ENCODE peak calls at places on chromosomes 6 and 20, in ten cellular contexts. P, M, F, N, C, B, G, L, U and A are unnamed samples. For H3K4me1, the result is how much of the 10 kb centered on the place peaks cover.

GRCh38 chr6:39812853-39813533 is 20.8 kb downstream of the DAAM2 start:
- DNase-seq in N (no peak), B (no peak), U (no peak), M (no peak), F (no peak), L (peak), P (no peak), C (peak), G (no peak), A (no peak)

GRCh38 chr6:106735136-106735535 is 105.8 kb downstream of the QRSL1 start:
- DNase-seq in M (no peak), L (no peak), G (no peak), N (no peak), C (no peak), F (no peak), U (no peak), B (no peak), P (no peak), A (no peak)

GRCh38 chr20:48294196-48294595 is 508.9 kb upstream of the SULF2 start:
- DNase-seq in M (no peak), B (no peak), U (no peak), F (no peak), C (peak), P (no peak), L (no peak), G (no peak), N (no peak), A (no peak)

GRCh38 chr20:61730631-61731362 is 334.9 kb downstream of the TAF4 start:
- DNase-seq in L (no peak), C (no peak), N (no peak), U (no peak), B (no peak), G (no peak), F (no peak), P (no peak), M (peak), A (no peak)

GRCh38 chr6:9732056-9732455 is 682.8 kb downstream of the TFAP2A start:
- DNase-seq in F (no peak), P (no peak), M (no peak), U (no peak), B (no peak), G (no peak), N (no peak), L (no peak), C (no peak), A (no peak)

GRCh38 chr6:13183446-13184088 is 144.8 kb downstream of the TBC1D7 start:
- DNase-seq in B (no peak), N (no peak), P (no peak), U (no peak), L (no peak), G (no peak), M (no peak), F (no peak), C (no peak), A (no peak)

GRCh38 chr6:50030777-50031562 is 9.2 kb upstream of the DEFB110 start:
- DNase-seq in U (no peak), G (no peak), C (peak), P (no peak), F (no peak), B (no peak), L (no peak), M (no peak), N (no peak), A (no peak)

GRCh38 chr20:35215066-35215956 is 11.2 kb upstream of the MMP24 start:
- DNase-seq in M (no peak), F (no peak), G (no peak), L (no peak), C (no peak), N (no peak), B (no peak), U (no peak), P (no peak), A (no peak)

GRCh38 chr6:118296129-118296852 is 251.8 kb upstream of the PLN start:
- DNase-seq in N (no peak), M (no peak), C (no peak), L (no peak), G (no peak), F (no peak), P (no peak), B (no peak), U (no peak), A (no peak)

GRCh38 chr6:6474170-6474920 is 114.2 kb upstream of the LY86 start:
- DNase-seq in B (no peak), L (no peak), F (no peak), U (no peak), N (no peak), C (no peak), M (no peak), P (no peak), G (no peak), A (no peak)

GRCh38 chr20:20362774-20363435 is 5.0 kb upstream of the INSM1 start:
- DNase-seq in N (no peak), C (no peak), M (no peak), F (no peak), U (no peak), G (no peak), P (no peak), L (no peak), B (no peak), A (no peak)

GRCh38 chr6:139230421-139230840 is 61.4 kb downstream of the TXLNB start:
- DNase-seq in C (peak), L (no peak), B (no peak), U (no peak), M (no peak), N (no peak), F (peak), P (no peak), G (peak), A (no peak)

GRCh38 chr6:80637312-80637711 is 530.8 kb downstream of the BCKDHB start:
- DNase-seq in N (no peak), C (peak), F (no peak), U (no peak), L (no peak), M (no peak), G (no peak), P (no peak), B (no peak), A (no peak)

GRCh38 chr6:131393433-131393832 is 179.6 kb upstream of the ARG1 start:
- DNase-seq in B (no peak), P (no peak), U (no peak), N (no peak), C (no peak), F (no peak), L (no peak), G (no peak), M (no peak), A (no peak)

DNA sequence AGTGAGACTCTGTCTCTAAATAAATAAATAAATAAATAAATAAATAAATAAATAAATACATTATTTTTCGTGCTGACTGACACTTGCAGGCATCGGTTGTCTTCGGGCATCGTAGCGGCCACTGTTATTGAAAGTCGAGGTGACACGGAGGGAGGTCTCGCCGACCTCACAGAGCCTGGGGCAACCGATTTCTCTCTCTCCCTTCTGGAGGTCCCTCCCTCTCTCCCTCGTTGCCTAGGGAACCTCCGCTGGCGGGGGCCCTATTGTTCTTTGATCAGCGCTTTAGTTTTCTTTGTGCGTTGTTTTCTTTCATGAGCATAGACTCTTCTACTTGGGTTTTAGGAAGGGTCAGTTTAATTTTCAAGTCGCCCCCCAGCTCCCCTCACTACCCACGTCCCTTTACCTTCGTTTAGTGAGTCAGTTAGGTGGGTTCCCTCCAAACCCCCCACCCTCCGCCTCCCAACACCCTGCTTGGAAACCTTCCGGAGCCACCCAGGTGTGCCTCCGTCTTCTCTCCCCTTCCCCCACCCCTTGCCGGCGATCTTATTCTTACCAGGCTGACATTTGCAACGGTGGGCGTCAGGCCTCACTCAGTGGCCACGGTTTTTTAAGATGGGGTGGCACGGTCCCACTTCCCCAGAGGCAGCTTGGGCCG is 345.3 kb upstream of the DEFB115 start:
- DNase-seq in M (peak), F (no peak), P (no peak), N (no peak), B (no peak), G (no peak), C (no peak), L (no peak), U (no peak), A (no peak)
- H3K4me3 ChIP-seq in M (no peak), F (no peak), P (no peak), N (no peak), B (no peak), G (no peak), C (no peak), L (no peak), U (peak), A (peak)

DNA sequence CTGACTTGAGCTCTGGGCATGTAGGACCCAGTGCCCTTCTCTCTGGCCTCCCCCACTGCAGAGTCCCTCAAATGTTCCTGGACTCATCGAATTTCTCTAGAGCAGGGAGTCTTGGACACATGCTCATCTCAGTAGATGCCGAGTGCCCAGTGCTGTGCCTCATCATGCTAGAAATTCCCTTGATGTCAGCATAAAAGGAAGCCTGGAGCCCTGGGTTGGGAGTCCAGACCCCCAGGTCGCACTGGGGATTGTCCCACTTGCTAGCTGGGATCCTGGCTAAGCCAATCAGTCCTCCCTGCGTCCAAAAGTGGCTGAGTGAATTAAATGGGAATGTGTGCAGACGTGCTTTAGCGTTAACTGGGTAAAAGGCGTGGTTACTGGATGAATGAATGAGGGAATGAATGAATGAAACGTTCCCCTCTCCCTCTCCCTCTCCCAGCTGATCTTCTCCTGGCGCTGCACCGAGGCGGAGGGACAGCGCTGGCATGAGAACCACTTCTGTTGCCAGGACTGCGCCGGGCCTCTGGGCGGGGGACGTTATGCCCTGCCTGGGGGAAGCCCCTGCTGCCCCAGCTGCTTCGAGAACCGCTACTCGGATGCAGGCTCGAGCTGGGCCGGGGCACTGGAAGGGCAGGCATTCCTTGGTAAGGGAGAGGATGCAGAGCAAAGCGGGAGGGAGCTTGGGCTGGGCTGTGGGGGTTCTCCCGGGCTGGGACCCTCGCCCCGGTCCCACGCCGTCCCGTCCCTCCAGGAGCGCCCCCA is 1.6 kb upstream of the TOMM6 start:
- DNase-seq in P (no peak), N (peak), M (no peak), F (no peak), C (peak), U (no peak), L (peak), B (no peak), G (no peak), A (no peak)
- H3K4me1 ChIP-seq in P (under half), N (under half), M (half or more), F (under half), C (under half), U (half or more), L (under half), B (half or more), G (under half), A (under half)

GRCh38 chr6:17353440-17354175 is 39.8 kb upstream of the CAP2 start:
- DNase-seq in U (no peak), L (no peak), M (no peak), F (no peak), G (no peak), B (no peak), C (no peak), P (no peak), N (no peak), A (no peak)
- H3K27ac ChIP-seq in U (no peak), L (peak), M (no peak), F (no peak), G (peak), B (no peak), C (no peak), P (no peak), N (no peak), A (no peak)

GRCh38 chr6:147067184-147067583 is 137.0 kb upstream of the STXBP5 start:
- DNase-seq in G (no peak), N (no peak), B (no peak), L (no peak), C (no peak), P (no peak), F (no peak), U (no peak), M (no peak), A (no peak)

GRCh38 chr6:147061152-147061551 is 143.1 kb upstream of the STXBP5 start:
- DNase-seq in G (no peak), P (no peak), U (no peak), M (no peak), C (no peak), B (no peak), N (no peak), F (no peak), L (no peak), A (no peak)

GRCh38 chr6:147065786-147066185 is 138.4 kb upstream of the STXBP5 start:
- DNase-seq in F (no peak), P (no peak), B (no peak), M (no peak), N (no peak), U (no peak), L (no peak), C (no peak), G (no peak), A (no peak)

GRCh38 chr6:147060636-147061035 is 143.6 kb upstream of the STXBP5 start:
- DNase-seq in F (no peak), G (no peak), C (no peak), B (no peak), L (no peak), N (no peak), U (no peak), P (no peak), M (no peak), A (no peak)

GRCh38 chr6:147063469-147064031 is 140.7 kb upstream of the STXBP5 start:
- DNase-seq in B (no peak), P (no peak), C (peak), M (no peak), G (no peak), L (no peak), F (no peak), N (no peak), U (no peak), A (no peak)
- H3K4me3 ChIP-seq in B (no peak), P (no peak), C (no peak), M (no peak), G (no peak), L (no peak), F (no peak), N (no peak), U (no peak), A (no peak)